ENCODE peak calls at places on chromosomes 13 and 19, in nine cellular contexts. W is HL-60, J is thyroid gland, Z is PC-3, R is cardiac muscle cell, S is dorsolateral prefrontal cortex, L is glutamatergic neuron, G is AG04450, F is fibroblast of the aortic adventitia. H is an unnamed sample.

GRCh38 chr19:41957838-41958366 is 1.2 kb downstream of the RABAC1 start:
- DNase-seq in R (peak; percentile 84), L (peak; percentile 70), F (peak; percentile 82), Z (peak; percentile 87), J (peak; percentile 81), S (peak; percentile 59), W (peak; percentile 80), G (peak; percentile 46), H (peak; percentile 89)

GRCh38 chr13:114177245-114178010 is 1.6 kb upstream of the CFAP97D2 start:
- DNase-seq in J (no peak), L (no peak), S (no peak), R (no peak), Z (no peak), F (no peak), G (no peak), W (peak; percentile 23), H (no peak)

GRCh38 chr13:76019421-76020044 is 383.4 kb downstream of the LMO7 start:
- DNase-seq in S (peak; percentile 69), G (no peak), F (no peak), R (peak; percentile 15), W (no peak), J (no peak), L (peak; percentile 76), Z (peak; percentile 88), H (no peak)

GRCh38 chr13:80473695-80474094 is 132.8 kb upstream of the SPRY2 start:
- DNase-seq in J (peak; percentile 16), G (no peak), L (no peak), F (peak; percentile 71), S (no peak), R (no peak), Z (peak; percentile 82), W (no peak), H (no peak)

GRCh38 chr19:30160426-30160825 is 211.8 kb upstream of the ZNF536 start:
- DNase-seq in W (no peak), R (no peak), F (no peak), L (no peak), G (no peak), Z (no peak), S (no peak), J (no peak), H (no peak)

GRCh38 chr13:86856996-86857395 is 814.2 kb upstream of the SLITRK5 start:
- DNase-seq in R (no peak), G (peak; percentile 13), L (no peak), J (no peak), W (no peak), F (peak; percentile 1), S (no peak), Z (peak; percentile 67), H (no peak)

GRCh38 chr13:73505487-73505886 is 446.7 kb downstream of the KLF5 start:
- DNase-seq in Z (no peak), G (no peak), S (no peak), L (no peak), W (no peak), F (peak; percentile 12), J (no peak), R (no peak), H (no peak)

GRCh38 chr13:71609271-71609670 is 257.7 kb downstream of the DACH1 start:
- DNase-seq in Z (no peak), L (no peak), S (no peak), J (no peak), F (no peak), W (no peak), G (no peak), R (no peak), H (no peak)

GRCh38 chr19:13008926-13009787 is 13.9 kb downstream of the NFIX start:
- DNase-seq in W (no peak), L (no peak), R (no peak), Z (peak; percentile 43), F (peak; percentile 57), J (no peak), S (no peak), G (no peak), H (no peak)

GRCh38 chr19:47779524-47780214 is 1.2 kb downstream of the SELENOW start:
- DNase-seq in R (peak; percentile 94), W (no peak), J (peak; percentile 37), L (no peak), S (no peak), F (peak; percentile 27), G (no peak), Z (no peak), H (peak; percentile 31)

GRCh38 chr13:24288870-24289269 is 20.5 kb upstream of the C1QTNF9 start:
- DNase-seq in L (no peak), S (no peak), G (no peak), J (no peak), W (peak; percentile 23), F (no peak), R (no peak), Z (no peak), H (no peak)

GRCh38 chr19:15379996-15380647 is 535 bp upstream of the AKAP8 start:
- DNase-seq in J (peak; percentile 53), S (no peak), R (peak; percentile 69), W (peak; percentile 48), L (peak; percentile 66), Z (peak; percentile 67), F (peak; percentile 39), G (no peak), H (peak; percentile 54)

GRCh38 chr13:35761440-35762252 is 285.2 kb upstream of the MAB21L1 start:
- DNase-seq in W (no peak), L (no peak), S (no peak), F (no peak), J (no peak), Z (no peak), R (no peak), G (no peak), H (no peak)

GRCh38 chr19:56725829-56726424 is 54.4 kb upstream of the ZNF835 start:
- DNase-seq in F (no peak), S (no peak), Z (peak; percentile 44), G (no peak), L (no peak), R (no peak), W (no peak), J (peak; percentile 5), H (no peak)
- TF ChIP-seq CTCF in F (no peak), S (peak; percentile 77), Z (peak; percentile 63), G (no peak), L (no peak), R (no peak), W (peak; percentile 0), J (no peak), H (no peak)

GRCh38 chr13:29730253-29730652 is 120.2 kb downstream of the UBL3 start:
- DNase-seq in S (no peak), Z (peak; percentile 7), R (no peak), F (no peak), W (no peak), L (no peak), J (no peak), G (no peak), H (no peak)
- TF ChIP-seq CTCF in S (no peak), Z (peak; percentile 38), R (no peak), F (peak; percentile 23), W (no peak), L (peak; percentile 37), J (no peak), G (peak; percentile 10), H (no peak)

DNA sequence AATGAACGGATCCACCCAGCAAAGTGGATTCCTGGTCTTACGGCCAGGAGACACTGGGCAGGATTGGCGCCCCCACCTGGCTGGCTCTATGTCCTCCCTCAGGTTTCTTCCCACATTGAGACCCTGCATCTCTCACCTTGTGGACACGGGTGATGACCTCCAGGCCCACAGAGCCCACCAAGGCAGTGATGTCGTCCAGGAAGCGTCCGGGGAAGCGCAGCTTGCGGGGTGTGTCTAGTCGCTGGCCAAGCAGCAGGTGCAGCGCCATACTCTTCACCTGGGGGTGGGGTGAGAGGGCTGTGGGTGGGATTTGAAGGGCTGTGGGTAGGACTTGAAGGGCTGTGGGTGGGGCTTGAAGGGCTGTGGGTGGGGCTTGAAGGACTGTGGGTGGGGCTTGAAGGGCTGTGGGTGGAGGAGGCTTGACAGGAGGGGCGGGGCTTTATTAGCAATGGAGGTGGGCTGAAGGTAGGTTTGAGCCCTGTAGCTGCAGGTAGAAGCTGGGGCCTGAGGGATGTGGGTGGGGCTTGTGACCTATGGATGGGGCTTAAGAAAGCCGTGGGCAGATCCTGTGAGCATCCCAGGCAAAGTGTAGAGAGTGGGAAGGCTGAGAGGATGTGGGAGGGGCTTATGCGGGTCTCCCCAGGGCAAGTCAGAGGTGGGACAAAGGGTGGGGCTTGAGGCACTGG is 12.1 kb upstream of the ANGPTL8 start:
- DNase-seq in G (no peak), F (no peak), W (no peak), J (no peak), Z (peak; percentile 42), R (no peak), S (no peak), L (no peak), H (peak; percentile 19)
- TF ChIP-seq CTCF in G (no peak), F (no peak), W (no peak), J (no peak), Z (peak; percentile 75), R (no peak), S (no peak), L (no peak), H (no peak)

DNA sequence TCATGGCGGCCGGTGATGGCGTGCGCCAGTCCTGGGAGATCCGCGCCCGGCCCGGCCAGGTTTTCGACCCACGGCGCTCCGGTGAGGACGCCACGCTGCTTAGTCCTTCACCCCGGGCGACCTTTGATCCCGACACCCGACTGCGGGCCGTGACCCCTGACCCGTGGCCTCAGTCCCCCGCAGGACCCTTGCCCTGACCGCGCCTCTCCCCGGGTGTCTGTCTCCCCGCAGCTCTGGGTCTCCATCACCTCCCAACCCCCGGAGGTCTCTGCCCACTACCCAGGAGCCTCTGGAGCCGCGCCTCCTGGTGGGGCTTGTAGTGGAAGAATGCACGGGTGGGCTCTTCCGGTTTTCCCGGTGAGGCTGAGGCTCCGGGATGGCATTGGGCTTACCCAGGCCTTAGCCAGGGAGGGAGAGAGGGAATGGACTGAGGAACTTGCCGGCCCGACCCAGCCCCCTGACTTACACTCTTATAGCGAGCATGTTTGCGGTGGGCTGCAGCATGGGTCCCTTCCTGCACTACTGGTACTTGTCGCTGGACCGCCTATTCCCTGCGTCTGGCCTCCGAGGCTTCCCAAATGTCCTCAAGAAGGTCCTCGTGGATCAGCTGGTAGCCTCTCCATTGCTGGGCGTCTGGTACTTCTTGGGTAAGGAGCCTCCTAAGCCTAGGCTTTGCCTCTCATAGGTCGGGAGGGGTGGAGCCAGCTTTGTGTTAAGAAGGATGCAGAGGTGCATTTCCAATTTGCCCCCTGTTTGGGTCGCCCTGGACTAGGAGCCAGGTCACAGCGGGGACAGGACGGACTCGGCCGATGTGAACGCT is 580 bp downstream of the MPV17L2 start:
- DNase-seq in W (no peak), L (peak; percentile 36), R (peak; percentile 35), F (no peak), S (no peak), Z (peak; percentile 24), J (no peak), G (no peak), H (no peak)
- TF ChIP-seq CTCF in W (no peak), L (no peak), R (no peak), F (no peak), S (no peak), Z (no peak), J (no peak), G (no peak), H (no peak)

DNA sequence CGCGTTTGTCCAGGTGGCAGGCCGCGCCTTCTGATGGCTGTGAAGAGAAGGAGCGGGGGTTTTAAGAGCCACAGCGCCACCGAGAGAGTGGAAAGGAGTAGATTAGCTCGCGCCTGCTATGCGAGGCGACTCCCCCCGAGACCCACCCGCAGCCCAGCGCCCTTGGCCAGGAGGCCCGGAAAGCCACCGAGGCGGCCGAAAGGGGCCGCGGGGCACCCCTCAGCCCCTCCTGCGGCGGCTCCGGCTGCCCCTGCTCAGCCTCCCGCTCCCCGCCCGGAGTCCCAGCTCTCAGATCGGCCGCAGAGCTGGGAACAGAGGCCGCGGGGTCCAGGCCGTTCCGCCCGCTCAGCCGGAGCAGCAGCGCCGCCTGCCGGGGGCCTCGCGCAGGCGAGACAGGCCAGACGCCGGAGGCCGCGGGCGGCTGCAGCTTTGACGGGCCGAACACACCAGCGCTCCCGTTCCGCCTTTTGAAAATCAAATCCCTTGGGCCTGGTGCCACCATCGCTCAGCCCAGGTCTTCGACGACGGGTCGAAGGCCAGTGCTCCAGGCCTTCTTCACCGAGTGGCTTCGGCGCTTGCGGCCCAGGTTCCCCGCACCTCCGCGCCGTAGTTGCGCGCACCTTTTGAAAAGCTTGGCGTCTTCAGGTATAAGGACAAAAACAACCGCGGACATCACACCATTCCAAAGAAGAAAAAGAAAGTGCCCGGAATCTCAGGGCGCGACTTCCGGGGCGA is 15.3 kb downstream of the CDX2 start:
- DNase-seq in L (peak; percentile 92), W (peak; percentile 83), R (peak; percentile 91), F (peak; percentile 45), G (peak; percentile 10), S (no peak), J (peak; percentile 66), Z (peak; percentile 79), H (peak; percentile 91)
- TF ChIP-seq CTCF in L (peak; percentile 99), W (peak; percentile 91), R (peak; percentile 90), F (peak; percentile 61), G (peak; percentile 73), S (peak; percentile 61), J (peak; percentile 71), Z (peak; percentile 74), H (peak; percentile 68)